ENCODE peak calls at places on chromosome 4, in eight cellular contexts. T is effector memory CD4-positive, alpha-beta T cell; G is CD8-positive, alpha-beta T cell; Q is DND-41; N is ascending aorta; Y is sigmoid colon; A is Panc1; P is cardiac muscle cell. L is an unnamed sample.

GRCh38 chr4:176753049-176753448 is 39.7 kb downstream of the VEGFC start:
- DNase-seq in T (no peak), G (no peak), Q (no peak), N (no peak), Y (no peak), A (peak; percentile 81), P (peak; percentile 7), L (no peak)

GRCh38 chr4:147825451-147826287 is 93.8 kb downstream of the ARHGAP10 start:
- DNase-seq in T (no peak), G (no peak), Q (no peak), N (no peak), Y (no peak), A (no peak), P (no peak), L (no peak)

GRCh38 chr4:721261-722171 is 15.9 kb downstream of the PCGF3 start:
- DNase-seq in T (no peak), G (no peak), Q (no peak), N (no peak), Y (no peak), A (no peak), P (no peak), L (no peak)

GRCh38 chr4:128831526-128832252 is 22.2 kb downstream of the JADE1 start:
- DNase-seq in T (no peak), G (no peak), Q (no peak), N (no peak), Y (no peak), A (no peak), P (no peak), L (no peak)

GRCh38 chr4:185276036-185276435 is 66.6 kb downstream of the SNX25 start:
- DNase-seq in T (no peak), G (no peak), Q (no peak), N (no peak), Y (no peak), A (no peak), P (no peak), L (no peak)

GRCh38 chr4:78074747-78075146 is 17.6 kb downstream of the FRAS1 start:
- DNase-seq in T (no peak), G (no peak), Q (no peak), N (no peak), Y (no peak), A (no peak), P (peak; percentile 43), L (no peak)

GRCh38 chr4:57499786-57500185 is 389.6 kb upstream of the IGFBP7 start:
- DNase-seq in T (no peak), G (no peak), Q (no peak), N (no peak), Y (no peak), A (no peak), P (no peak), L (no peak)

GRCh38 chr4:176810481-176811249 is 17.9 kb upstream of the VEGFC start:
- DNase-seq in T (no peak), G (no peak), Q (no peak), N (no peak), Y (no peak), A (no peak), P (no peak), L (no peak)

GRCh38 chr4:168725935-168726334 is 229.1 kb downstream of the PALLD start:
- DNase-seq in T (no peak), G (no peak), Q (no peak), N (no peak), Y (no peak), A (no peak), P (no peak), L (no peak)

GRCh38 chr4:168724243-168724642 is 227.4 kb downstream of the PALLD start:
- DNase-seq in T (no peak), G (no peak), Q (no peak), N (no peak), Y (no peak), A (no peak), P (no peak), L (no peak)

GRCh38 chr4:168723020-168723419 is 226.2 kb downstream of the PALLD start:
- DNase-seq in T (no peak), G (no peak), Q (no peak), N (no peak), Y (no peak), A (no peak), P (no peak), L (no peak)

GRCh38 chr4:168723569-168723968 is 226.7 kb downstream of the PALLD start:
- DNase-seq in T (no peak), G (no peak), Q (no peak), N (no peak), Y (no peak), A (no peak), P (no peak), L (no peak)

DNA sequence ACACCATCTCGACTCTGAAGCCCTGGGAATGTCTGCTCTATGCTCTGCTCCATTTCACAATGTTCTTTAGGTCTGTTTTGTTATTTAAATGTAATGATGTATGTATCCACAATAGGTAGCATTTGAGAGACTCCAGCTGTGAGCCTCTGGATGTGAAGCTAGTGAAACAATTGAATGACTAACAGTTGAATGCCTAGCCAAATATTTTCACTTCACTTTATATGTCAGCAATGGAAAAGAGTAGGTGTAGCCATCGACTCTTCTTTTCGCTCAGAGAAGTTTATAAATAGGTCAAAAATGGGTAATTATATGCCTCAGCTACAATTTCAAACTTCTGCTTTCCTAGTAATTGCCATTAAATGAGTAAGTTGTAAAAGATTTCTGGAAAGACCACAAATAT is 228.1 kb downstream of the PALLD start:
- DNase-seq in T (no peak), G (no peak), Q (no peak), N (no peak), Y (no peak), A (no peak), P (no peak), L (no peak)
- H3K27me3 ChIP-seq in T (no peaks in the 10 kb centered on the region), G (no peaks in the 10 kb centered on the region), Q (no peaks in the 10 kb centered on the region), N (no peaks in the 10 kb centered on the region), Y (no peaks in the 10 kb centered on the region), A (no peaks in the 10 kb centered on the region), P (no peaks in the 10 kb centered on the region), L (no peaks in the 10 kb centered on the region)

GRCh38 chr4:168569066-168569908 is 72.4 kb downstream of the PALLD start:
- DNase-seq in T (no peak), G (no peak), Q (no peak), N (no peak), Y (no peak), A (no peak), P (no peak), L (no peak)

GRCh38 chr4:168566736-168567135 is 69.9 kb downstream of the PALLD start:
- DNase-seq in T (no peak), G (no peak), Q (no peak), N (no peak), Y (no peak), A (no peak), P (no peak), L (no peak)

GRCh38 chr4:168573870-168574269 is 77.0 kb downstream of the PALLD start:
- DNase-seq in T (no peak), G (no peak), Q (no peak), N (no peak), Y (no peak), A (no peak), P (no peak), L (no peak)

GRCh38 chr4:168572002-168572401 is 75.2 kb downstream of the PALLD start:
- DNase-seq in T (no peak), G (no peak), Q (no peak), N (no peak), Y (no peak), A (no peak), P (no peak), L (no peak)

DNA sequence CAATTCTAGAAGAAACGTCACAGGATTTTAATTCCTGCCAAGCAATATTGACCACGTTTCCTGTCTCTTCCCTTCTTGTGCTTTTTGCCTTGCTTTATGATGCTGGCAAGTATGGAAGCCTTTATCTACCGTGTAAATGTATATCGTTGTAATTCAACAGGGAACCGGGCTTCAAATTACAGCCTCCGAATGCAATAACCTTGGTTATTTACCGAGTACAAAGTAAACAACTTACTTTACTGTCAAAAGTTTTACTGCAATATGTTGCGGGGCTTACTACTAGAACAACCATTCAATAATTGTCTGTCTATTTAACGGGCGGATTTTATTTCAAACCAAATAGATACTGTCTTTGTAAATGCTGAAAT is 73.0 kb downstream of the PALLD start:
- DNase-seq in T (no peak), G (no peak), Q (no peak), N (no peak), Y (no peak), A (no peak), P (no peak), L (no peak)
- H3K27ac ChIP-seq in T (no peak overlapping the region), G (no peak overlapping the region), Q (no peak overlapping the region), N (no peak overlapping the region), Y (peak overlapping the region; percentile 63), A (no peak overlapping the region), P (no peak overlapping the region), L (no peak overlapping the region)

GRCh38 chr4:156948738-156949137 is 22.9 kb downstream of the PDGFC start:
- DNase-seq in T (no peak), G (no peak), Q (no peak), N (no peak), Y (no peak), A (no peak), P (no peak), L (no peak)

GRCh38 chr4:156949373-156949814 is 22.2 kb downstream of the PDGFC start:
- DNase-seq in T (no peak), G (no peak), Q (no peak), N (no peak), Y (no peak), A (no peak), P (no peak), L (no peak)

GRCh38 chr4:156952078-156952759 is 19.4 kb downstream of the PDGFC start:
- DNase-seq in T (no peak), G (no peak), Q (no peak), N (no peak), Y (no peak), A (no peak), P (no peak), L (no peak)

GRCh38 chr4:156950090-156950489 is 21.5 kb downstream of the PDGFC start:
- DNase-seq in T (no peak), G (no peak), Q (no peak), N (no peak), Y (no peak), A (no peak), P (no peak), L (no peak)

DNA sequence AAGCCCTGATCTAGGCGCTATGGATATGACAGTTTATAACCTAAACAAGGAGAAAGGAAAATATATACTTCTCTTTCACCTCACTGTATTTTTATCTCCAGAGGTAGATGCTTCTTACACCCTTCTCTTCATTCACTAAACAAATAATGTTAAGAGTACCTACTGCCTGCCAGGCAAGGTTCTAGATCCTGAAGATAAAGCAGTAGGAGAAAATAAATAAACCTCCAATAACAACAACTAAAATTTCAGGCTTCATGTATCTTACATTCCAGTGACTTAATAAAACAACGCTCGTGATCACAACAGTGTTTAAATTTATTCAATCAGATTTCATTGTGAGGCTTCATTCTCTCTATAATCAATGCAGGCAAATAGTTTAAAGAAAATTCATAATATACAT is 20.6 kb downstream of the PDGFC start:
- DNase-seq in T (no peak), G (no peak), Q (no peak), N (no peak), Y (no peak), A (no peak), P (no peak), L (no peak)
- H3K4me1 ChIP-seq in T (no peaks in the 10 kb centered on the region), G (no peaks in the 10 kb centered on the region), Q (no peaks in the 10 kb centered on the region), N (no peaks in the 10 kb centered on the region), Y (peaks cover 84% of the 10 kb centered on the region), A (peaks cover 50% of the 10 kb centered on the region), P (no peaks in the 10 kb centered on the region), L (no peaks in the 10 kb centered on the region)

GRCh38 chr4:13547563-13548041 is 3.3 kb upstream of the NKX3-2 start:
- DNase-seq in T (no peak), G (no peak), Q (peak; percentile 72), N (no peak), Y (peak; percentile 79), A (no peak), P (peak; percentile 53), L (no peak)

GRCh38 chr4:13546374-13546854 is 2.1 kb upstream of the NKX3-2 start:
- DNase-seq in T (no peak), G (no peak), Q (no peak), N (no peak), Y (no peak), A (no peak), P (no peak), L (no peak)

GRCh38 chr4:13548984-13549546 is 4.8 kb upstream of the NKX3-2 start:
- DNase-seq in T (peak; percentile 46), G (peak; percentile 84), Q (peak; percentile 82), N (peak; percentile 84), Y (peak; percentile 92), A (peak; percentile 48), P (peak; percentile 88), L (peak; percentile 67)

GRCh38 chr4:13546855-13547562 is 2.7 kb upstream of the NKX3-2 start:
- DNase-seq in T (no peak), G (no peak), Q (no peak), N (no peak), Y (peak; percentile 82), A (no peak), P (no peak), L (peak; percentile 45)

GRCh38 chr4:13548059-13548983 is 4.0 kb upstream of the NKX3-2 start:
- DNase-seq in T (no peak), G (no peak), Q (no peak), N (no peak), Y (peak; percentile 68), A (no peak), P (no peak), L (no peak)
- H3K27me3 ChIP-seq in T (peaks cover 66% of the 10 kb centered on the region), G (peaks cover 39% of the 10 kb centered on the region), Q (no peaks in the 10 kb centered on the region), N (peaks cover 50% of the 10 kb centered on the region), Y (peaks cover 52% of the 10 kb centered on the region), A (peaks cover 2% of the 10 kb centered on the region), P (peaks cover 76% of the 10 kb centered on the region), L (peaks cover 41% of the 10 kb centered on the region)